ENCODE peak calls at places on chromosomes 7 and 10, in seven cellular contexts. F is ovary, Z is WERI-Rb-1, Q is cardiac muscle cell, X is heart left ventricle, A is bronchial epithelial cell, D is HFF-Myc. K is an unnamed sample.

GRCh38 chr7:88789480-88790064 is 6.0 kb downstream of the TEX47 start:
- DNase-seq in Z (no peak), D (no peak), X (no peak), A (peak; percentile 42), F (no peak), Q (peak; percentile 29), K (no peak)

GRCh38 chr10:84156768-84157167 is 16.8 kb upstream of the GPR15LG start:
- DNase-seq in D (no peak), F (no peak), X (no peak), Q (peak; percentile 13), A (peak; percentile 18), Z (no peak), K (no peak)

GRCh38 chr10:97684866-97685394 is 2.1 kb downstream of the AVPI1 start:
- DNase-seq in A (peak; percentile 45), D (no peak), X (no peak), Q (peak; percentile 25), Z (no peak), F (no peak), K (no peak)

GRCh38 chr10:3659518-3659917 is 125.5 kb downstream of the KLF6 start:
- DNase-seq in D (no peak), A (no peak), X (no peak), F (no peak), Q (no peak), Z (no peak), K (no peak)

GRCh38 chr10:33290286-33291052 is 44.0 kb downstream of the NRP1 start:
- DNase-seq in X (no peak), A (no peak), D (no peak), Q (no peak), Z (no peak), F (no peak), K (no peak)

GRCh38 chr7:19919156-19920085 is 146.0 kb upstream of the TMEM196 start:
- DNase-seq in D (no peak), A (no peak), Z (no peak), Q (peak; percentile 83), F (no peak), X (no peak), K (no peak)

GRCh38 chr10:96584474-96584873 is 2.3 kb downstream of the TM9SF3 start:
- DNase-seq in Q (no peak), X (no peak), A (no peak), D (no peak), F (no peak), Z (no peak), K (no peak)

GRCh38 chr7:75534727-75535307 is 42.7 kb downstream of the SPDYE5 start:
- DNase-seq in Z (no peak), A (peak; percentile 14), Q (peak; percentile 43), F (no peak), D (no peak), X (no peak), K (no peak)

GRCh38 chr10:21926358-21926890 is 77.1 kb downstream of the DNAJC1 start:
- DNase-seq in A (peak; percentile 78), F (no peak), Z (no peak), D (no peak), Q (no peak), X (no peak), K (no peak)

GRCh38 chr10:122981066-122981464 is 864 bp downstream of the PSTK start:
- DNase-seq in F (no peak), X (no peak), Z (no peak), A (peak; percentile 36), D (no peak), Q (peak; percentile 54), K (no peak)

GRCh38 chr7:93515144-93515543 is 59.4 kb downstream of the CALCR start:
- DNase-seq in A (peak; percentile 22), F (no peak), Q (peak; percentile 2), D (no peak), X (no peak), Z (no peak), K (no peak)

GRCh38 chr7:28136420-28136819 is 44.2 kb downstream of the JAZF1 start:
- DNase-seq in A (no peak), Z (no peak), F (no peak), Q (no peak), X (no peak), D (no peak), K (no peak)

GRCh38 chr7:17370901-17371550 is 72.6 kb downstream of the AHR start:
- DNase-seq in Z (no peak), A (no peak), Q (no peak), D (no peak), F (no peak), X (no peak), K (no peak)

GRCh38 chr10:34580214-34580613 is 234.9 kb downstream of the PARD3 start:
- DNase-seq in A (no peak), D (no peak), Z (no peak), F (no peak), X (no peak), Q (no peak), K (no peak)

GRCh38 chr10:16989826-16990293 is 139.8 kb downstream of the CUBN start:
- DNase-seq in A (no peak), X (no peak), D (no peak), Q (no peak), F (no peak), Z (no peak), K (no peak)
- TF ChIP-seq CTCF in A (no peak), X (no peak), D (no peak), Q (no peak), F (no peak), Z (no peak), K (no peak)

DNA sequence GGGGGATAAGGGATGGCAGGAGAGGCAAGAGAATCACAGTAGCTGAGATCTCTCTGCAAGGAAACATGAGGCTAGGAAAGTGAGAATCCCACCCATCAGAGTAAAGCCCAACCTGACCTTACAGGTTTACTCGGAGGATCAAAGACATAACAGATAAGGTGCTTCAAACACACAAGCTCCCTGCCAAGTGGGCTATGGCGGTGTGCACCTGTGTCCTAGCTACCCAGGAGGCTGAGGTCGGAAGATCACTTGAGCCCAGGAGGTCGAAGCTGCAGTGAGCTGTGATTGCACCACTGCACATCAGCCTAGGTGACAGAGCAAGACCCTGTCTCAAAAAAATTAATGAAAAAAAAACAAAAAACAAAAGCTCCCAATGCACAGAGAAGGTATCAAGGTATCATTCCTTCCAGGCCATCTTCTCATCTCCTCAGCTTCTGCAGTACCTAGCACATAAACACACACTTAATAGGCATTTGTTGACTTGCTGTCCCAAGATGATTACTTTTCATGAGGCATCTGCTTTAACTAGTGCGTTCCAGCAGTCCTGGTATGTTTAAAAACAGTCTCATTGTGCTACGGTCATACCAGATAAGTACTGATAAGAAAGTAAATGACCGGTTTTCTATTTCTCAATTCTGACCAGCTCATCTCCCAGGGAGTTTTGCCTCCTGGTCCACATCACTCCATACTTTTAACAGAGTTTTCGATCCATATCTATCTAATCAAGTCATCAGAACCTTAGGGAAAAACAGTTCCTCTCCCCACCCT is 13.3 kb downstream of the GNA12 start:
- DNase-seq in Z (no peak), A (no peak), F (no peak), D (no peak), X (no peak), Q (peak; percentile 58), K (no peak)
- TF ChIP-seq CTCF in Z (no peak), A (no peak), F (no peak), D (no peak), X (no peak), Q (no peak), K (no peak)

DNA sequence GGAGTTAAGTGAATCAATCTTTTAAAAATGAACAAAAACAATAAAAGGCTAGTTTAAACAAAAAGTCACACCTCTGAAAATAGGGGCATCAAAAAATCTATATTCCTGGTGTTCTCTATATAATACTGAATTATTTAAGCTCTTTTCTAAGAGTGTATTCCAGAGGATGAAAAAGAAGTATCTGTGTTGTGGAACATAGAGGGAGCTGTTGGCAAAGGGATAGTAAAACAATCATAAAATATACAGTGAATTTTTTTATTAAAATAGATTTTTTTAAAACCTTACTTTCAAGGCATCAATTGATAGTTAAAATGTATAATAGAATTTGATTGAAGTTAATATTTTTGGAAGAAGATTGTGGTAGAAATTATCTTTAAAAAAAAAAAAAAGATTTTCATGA is 1409.1 kb upstream of the CELF2 start:
- DNase-seq in A (peak; percentile 38), F (no peak), X (no peak), Q (peak; percentile 50), D (no peak), Z (no peak), K (no peak)
- TF ChIP-seq CTCF in A (peak; percentile 22), F (no peak), X (peak; percentile 44), Q (peak; percentile 53), D (no peak), Z (no peak), K (no peak)

GRCh38 chr7:71517940-71518339 is 386.0 kb downstream of the GALNT17 start:
- DNase-seq in X (no peak), D (no peak), Q (no peak), A (no peak), F (no peak), Z (no peak), K (no peak)

GRCh38 chr7:71518880-71519279 is 386.9 kb downstream of the GALNT17 start:
- DNase-seq in A (no peak), X (no peak), D (no peak), Z (no peak), Q (no peak), F (no peak), K (no peak)

GRCh38 chr7:71521506-71521905 is 389.6 kb downstream of the GALNT17 start:
- DNase-seq in X (no peak), Z (peak; percentile 44), F (no peak), A (no peak), Q (no peak), D (no peak), K (no peak)
- TF ChIP-seq CTCF in X (no peak), Z (no peak), F (no peak), A (no peak), Q (no peak), D (no peak), K (no peak)

DNA sequence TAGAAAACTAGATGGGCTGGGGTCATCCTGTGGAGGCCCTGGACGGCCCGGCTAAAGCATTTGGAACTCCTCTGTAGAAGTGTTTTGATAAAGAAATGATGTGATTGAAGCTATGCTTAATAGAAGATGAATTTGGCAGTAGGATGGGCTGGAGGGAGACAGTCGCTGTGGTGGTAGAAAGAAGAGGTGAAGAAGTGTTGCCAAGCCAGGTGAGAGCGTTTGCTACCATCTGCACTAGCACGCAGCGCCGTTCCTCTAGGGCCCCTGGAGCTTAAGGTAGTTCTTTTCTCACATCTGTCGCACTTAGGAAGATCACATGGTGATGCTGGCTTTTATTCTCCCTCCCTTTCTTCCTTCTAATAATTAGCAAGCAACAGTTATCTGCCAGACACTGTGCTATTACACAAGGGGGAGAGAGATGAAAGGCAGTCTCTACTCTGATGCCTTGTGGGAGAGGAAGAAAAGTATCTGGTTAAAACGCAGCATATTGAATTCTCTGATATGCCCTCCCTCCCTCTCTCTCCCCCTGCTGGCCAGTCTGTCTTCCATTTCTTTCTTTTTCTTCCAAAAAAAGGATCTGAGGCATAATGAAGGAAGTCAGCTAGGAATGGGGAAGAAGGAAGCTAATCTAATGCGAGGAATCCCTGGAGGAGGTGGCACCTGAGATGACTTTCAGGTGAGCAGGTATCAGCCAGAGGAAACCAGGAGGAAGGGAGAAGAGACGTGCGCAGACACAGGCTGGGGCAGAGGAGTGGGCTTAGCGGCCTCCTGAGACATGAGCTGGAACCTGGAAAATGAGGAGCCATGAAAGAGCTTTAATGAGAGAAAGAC is 162.3 kb upstream of the KLF14 start:
- DNase-seq in Q (peak; percentile 61), A (no peak), Z (no peak), F (no peak), X (no peak), D (no peak), K (no peak)
- TF ChIP-seq CTCF in Q (peak; percentile 52), A (peak; percentile 42), Z (peak; percentile 27), F (peak; percentile 8), X (no peak), D (peak; percentile 54), K (no peak)

K was measured in heart right ventricle.